ENCODE peak calls at places on chromosomes 2 and 18, in six cellular contexts. Z is dorsolateral prefrontal cortex; E is Calu3; B is adrenal gland; N is activated naive CD4-positive, alpha-beta T cell; X is BJ. S is an unnamed sample.

GRCh38 chr2:132477962-132478361 is 61.4 kb downstream of the GPR39 start:
- DNase-seq in Z (no peak), E (no peak), B (no peak), N (no peak), X (peak), S (no peak)

GRCh38 chr2:74498500-74499268 is 719 bp downstream of the LBX2 start:
- DNase-seq in Z (no peak), E (no peak), B (no peak), N (no peak), X (no peak), S (no peak)

GRCh38 chr2:8794923-8795825 is 42.2 kb downstream of the KIDINS220 start:
- DNase-seq in Z (no peak), E (no peak), B (no peak), N (no peak), X (peak), S (no peak)

GRCh38 chr2:127256381-127256780 is 36.3 kb upstream of the CYP27C1 start:
- DNase-seq in Z (no peak), E (no peak), B (no peak), N (no peak), X (no peak), S (no peak)

GRCh38 chr2:199261221-199261620 is 196.5 kb downstream of the SATB2 start:
- DNase-seq in Z (no peak), E (peak), B (no peak), N (no peak), X (peak), S (no peak)

GRCh38 chr2:129755786-129756185 is 223.7 kb upstream of the RAB6C start:
- DNase-seq in Z (no peak), E (no peak), B (no peak), N (no peak), X (no peak), S (no peak)

GRCh38 chr2:169452080-169452479 is 27.2 kb upstream of the BBS5 start:
- DNase-seq in Z (no peak), E (peak), B (no peak), N (no peak), X (no peak), S (no peak)

GRCh38 chr2:37005118-37005868 is 39.0 kb upstream of the STRN start:
- DNase-seq in Z (no peak), E (peak), B (no peak), N (no peak), X (no peak), S (no peak)

GRCh38 chr2:8582850-8583399 is 98.9 kb upstream of the ID2 start:
- DNase-seq in Z (no peak), E (no peak), B (peak), N (no peak), X (no peak), S (no peak)

GRCh38 chr18:2914844-2915243 is 68.0 kb downstream of the EMILIN2 start:
- DNase-seq in Z (no peak), E (no peak), B (no peak), N (no peak), X (no peak), S (no peak)

GRCh38 chr2:54605836-54606235 is 117.6 kb upstream of the EML6 start:
- DNase-seq in Z (no peak), E (no peak), B (no peak), N (no peak), X (no peak), S (no peak)

GRCh38 chr2:71524476-71524875 is 71.1 kb downstream of the DYSF start:
- DNase-seq in Z (no peak), E (no peak), B (no peak), N (no peak), X (no peak), S (no peak)

GRCh38 chr2:53286336-53286735 is 481.3 kb upstream of the CHAC2 start:
- DNase-seq in Z (no peak), E (no peak), B (no peak), N (no peak), X (no peak), S (no peak)

GRCh38 chr2:173858297-173858731 is 106.9 kb downstream of the SP3 start:
- DNase-seq in Z (no peak), E (no peak), B (no peak), N (no peak), X (no peak), S (no peak)

GRCh38 chr2:196372811-196373664 is 201.7 kb upstream of the STK17B start:
- DNase-seq in Z (no peak), E (no peak), B (no peak), N (no peak), X (no peak), S (no peak)

GRCh38 chr18:50700245-50701165 is 119.3 kb downstream of the MRO start:
- DNase-seq in Z (no peak), E (no peak), B (no peak), N (no peak), X (no peak), S (no peak)

GRCh38 chr18:3903341-3903740 is 453.4 kb downstream of the TGIF1 start:
- DNase-seq in Z (no peak), E (no peak), B (no peak), N (no peak), X (peak), S (no peak)

GRCh38 chr18:7856099-7856498 is 289.0 kb downstream of the PTPRM start:
- DNase-seq in Z (no peak), E (no peak), B (no peak), N (no peak), X (no peak), S (no peak)

GRCh38 chr2:240716130-240716798 is 24.6 kb downstream of the AQP12A start:
- DNase-seq in Z (no peak), E (no peak), B (no peak), N (no peak), X (no peak), S (no peak)

GRCh38 chr2:106094101-106094860 is 99.8 kb downstream of the UXS1 start:
- DNase-seq in Z (no peak), E (no peak), B (no peak), N (peak), X (no peak), S (no peak)

GRCh38 chr2:165467921-165468320 is 1.6 kb upstream of the CSRNP3 start:
- DNase-seq in Z (no peak), E (no peak), B (no peak), N (no peak), X (no peak), S (no peak)

GRCh38 chr2:30664761-30665358 is 142.4 kb downstream of the CAPN13 start:
- DNase-seq in Z (no peak), E (peak), B (no peak), N (no peak), X (peak), S (no peak)

GRCh38 chr2:233059797-233060499 is at the start of gene INPP5D:
- DNase-seq in Z (no peak), E (no peak), B (peak), N (peak), X (no peak), S (no peak)

GRCh38 chr2:219689676-219690628 is 62.5 kb downstream of the SLC4A3 start:
- DNase-seq in Z (peak), E (peak), B (peak), N (no peak), X (no peak), S (no peak)

GRCh38 chr18:7000484-7001096 is 117.0 kb downstream of the LAMA1 start:
- DNase-seq in Z (no peak), E (no peak), B (no peak), N (no peak), X (no peak), S (no peak)

GRCh38 chr18:50201476-50201875 is 6.5 kb upstream of the MYO5B start:
- DNase-seq in Z (no peak), E (no peak), B (no peak), N (no peak), X (no peak), S (no peak)

GRCh38 chr2:45849491-45850283 is 198.2 kb downstream of the PRKCE start:
- DNase-seq in Z (no peak), E (no peak), B (no peak), N (no peak), X (peak), S (no peak)

GRCh38 chr18:79403723-79404566 is 8.2 kb downstream of the NFATC1 start:
- DNase-seq in Z (no peak), E (no peak), B (no peak), N (no peak), X (no peak), S (no peak)

GRCh38 chr2:239381709-239382134 is 19.1 kb downstream of the HDAC4 start:
- DNase-seq in Z (no peak), E (no peak), B (no peak), N (no peak), X (no peak), S (no peak)

GRCh38 chr2:105445498-105445897 is 46.6 kb upstream of the FHL2 start:
- DNase-seq in Z (no peak), E (no peak), B (no peak), N (no peak), X (no peak), S (no peak)

S was measured in posterior cingulate gyrus.